ENCODE peak calls at places on chromosomes 6 and 20, in six cellular contexts. T is endodermal cell; P is AG10803; F is left lobe of liver; O is stimulated activated CD4-positive, alpha-beta T cell treated with anti-CD3 and anti-CD28 coated beads, TNF-alpha, amount 100 ng/mL, for 4 hours; H is foreskin melanocyte. L is an unnamed sample.

GRCh38 chr6:127131275-127131674 is 12.8 kb downstream of the RSPO3 start:
- DNase-seq in T (no peak), P (no peak), F (no peak), O (no peak), H (no peak), L (no peak)

GRCh38 chr20:189611-190010 is at the start of gene DEFB128:
- DNase-seq in T (no peak), P (no peak), F (no peak), O (no peak), H (no peak), L (no peak)

GRCh38 chr6:37021356-37022129 is 16.1 kb downstream of the FGD2 start:
- DNase-seq in T (peak), P (peak), F (no peak), O (peak), H (no peak), L (no peak)

GRCh38 chr20:3887870-3888614 is 1.1 kb upstream of the PANK2 start:
- DNase-seq in T (no peak), P (peak), F (no peak), O (no peak), H (no peak), L (no peak)

GRCh38 chr6:11040134-11040533 is 4.0 kb downstream of the ELOVL2 start:
- DNase-seq in T (no peak), P (no peak), F (no peak), O (no peak), H (no peak), L (no peak)

GRCh38 chr6:129748212-129748900 is 38.4 kb upstream of the ARHGAP18 start:
- DNase-seq in T (peak), P (peak), F (peak), O (peak), H (no peak), L (peak)

GRCh38 chr20:16349518-16350295 is 223.5 kb downstream of the KIF16B start:
- DNase-seq in T (no peak), P (peak), F (no peak), O (no peak), H (no peak), L (no peak)

GRCh38 chr6:43806041-43806757 is 36.2 kb downstream of the VEGFA start:
- DNase-seq in T (no peak), P (no peak), F (peak), O (no peak), H (no peak), L (no peak)